ENCODE peak calls at places on chromosome 11, in ten cellular contexts. J is lower lobe of right lung, W is K562, F is GM23338, Z is colonic mucosa, T is endodermal cell, I is brain microvascular endothelial cell, H is fibroblast of lung, R is AG04449, C is hepatocyte. Y is an unnamed sample.

GRCh38 chr11:112761911-112762685 is 199.1 kb upstream of the NCAM1 start:
- DNase-seq in J (no peak), W (no peak), F (no peak), Z (no peak), T (no peak), I (no peak), H (no peak), R (no peak), C (no peak), Y (no peak)

GRCh38 chr11:93622043-93622442 is 39.4 kb upstream of the CEP295 start:
- DNase-seq in J (no peak), W (no peak), F (no peak), Z (peak), T (no peak), I (no peak), H (no peak), R (no peak), C (no peak), Y (no peak)

GRCh38 chr11:67438121-67438902 is 830 bp upstream of the PTPRCAP start:
- DNase-seq in J (no peak), W (no peak), F (no peak), Z (no peak), T (no peak), I (no peak), H (no peak), R (no peak), C (no peak), Y (no peak)

GRCh38 chr11:45071232-45071631 is 75.2 kb upstream of the PRDM11 start:
- DNase-seq in J (no peak), W (no peak), F (no peak), Z (no peak), T (no peak), I (no peak), H (no peak), R (no peak), C (no peak), Y (no peak)

GRCh38 chr11:62001450-62002178 is 34.2 kb upstream of the FTH1 start:
- DNase-seq in J (no peak), W (no peak), F (no peak), Z (peak), T (no peak), I (no peak), H (no peak), R (no peak), C (peak), Y (no peak)

GRCh38 chr11:85896871-85897270 is 41.7 kb downstream of the CCDC83 start:
- DNase-seq in J (no peak), W (no peak), F (no peak), Z (no peak), T (no peak), I (no peak), H (no peak), R (no peak), C (no peak), Y (no peak)

GRCh38 chr11:72229336-72229924 is 4.9 kb downstream of the INPPL1 start:
- DNase-seq in J (no peak), W (peak), F (no peak), Z (no peak), T (peak), I (no peak), H (no peak), R (no peak), C (peak), Y (no peak)

GRCh38 chr11:2797181-2797711 is 88.3 kb downstream of the CDKN1C start:
- DNase-seq in J (peak), W (no peak), F (no peak), Z (no peak), T (peak), I (no peak), H (no peak), R (no peak), C (no peak), Y (no peak)

GRCh38 chr11:84719935-84720577 is 907.1 kb downstream of the DLG2 start:
- DNase-seq in J (peak), W (no peak), F (peak), Z (peak), T (peak), I (no peak), H (no peak), R (no peak), C (peak), Y (no peak)

GRCh38 chr11:2750601-2751522 is 51.1 kb upstream of the KCNQ1OT1 start:
- DNase-seq in J (peak), W (no peak), F (no peak), Z (no peak), T (no peak), I (no peak), H (no peak), R (no peak), C (no peak), Y (no peak)

GRCh38 chr11:92130432-92130831 is 94.2 kb upstream of the FAT3 start:
- DNase-seq in J (no peak), W (no peak), F (no peak), Z (no peak), T (no peak), I (peak), H (peak), R (no peak), C (no peak), Y (no peak)

GRCh38 chr11:24234822-24235508 is 261.9 kb upstream of the LUZP2 start:
- DNase-seq in J (peak), W (no peak), F (peak), Z (peak), T (no peak), I (peak), H (peak), R (no peak), C (peak), Y (no peak)

GRCh38 chr11:103779054-103779453 is 257.4 kb upstream of the DDI1 start:
- DNase-seq in J (no peak), W (no peak), F (no peak), Z (no peak), T (no peak), I (no peak), H (peak), R (no peak), C (no peak), Y (no peak)

GRCh38 chr11:3156661-3157311 is 8.3 kb downstream of the OSBPL5 start:
- DNase-seq in J (peak), W (no peak), F (no peak), Z (no peak), T (no peak), I (no peak), H (no peak), R (no peak), C (no peak), Y (no peak)

GRCh38 chr11:126281666-126282175 is 1.2 kb upstream of the TIRAP start:
- DNase-seq in J (no peak), W (no peak), F (no peak), Z (no peak), T (no peak), I (no peak), H (no peak), R (no peak), C (no peak), Y (no peak)

GRCh38 chr11:8612522-8612921 is 18.5 kb upstream of the STK33 start:
- DNase-seq in J (no peak), W (no peak), F (no peak), Z (no peak), T (peak), I (no peak), H (no peak), R (no peak), C (no peak), Y (no peak)

GRCh38 chr11:2901854-2902783 is 16.5 kb upstream of the CDKN1C start:
- DNase-seq in J (peak), W (peak), F (peak), Z (peak), T (peak), I (peak), H (peak), R (peak), C (peak), Y (peak)

GRCh38 chr11:4038973-4039372 is 55.6 kb upstream of the RRM1 start:
- DNase-seq in J (no peak), W (no peak), F (no peak), Z (no peak), T (no peak), I (peak), H (peak), R (no peak), C (no peak), Y (no peak)

GRCh38 chr11:112042161-112042960 is 17.2 kb downstream of the DLAT start:
- DNase-seq in J (no peak), W (peak), F (no peak), Z (no peak), T (no peak), I (peak), H (peak), R (no peak), C (no peak), Y (no peak)

GRCh38 chr11:119519796-119520195 is 96.8 kb upstream of the THY1 start:
- DNase-seq in J (no peak), W (no peak), F (no peak), Z (no peak), T (no peak), I (no peak), H (no peak), R (no peak), C (no peak), Y (no peak)

GRCh38 chr11:122723576-122723975 is 68.1 kb downstream of the UBASH3B start:
- DNase-seq in J (no peak), W (no peak), F (no peak), Z (no peak), T (no peak), I (peak), H (peak), R (no peak), C (no peak), Y (no peak)

GRCh38 chr11:15109602-15110001 is 5.1 kb upstream of the INSC start:
- DNase-seq in J (no peak), W (no peak), F (no peak), Z (no peak), T (no peak), I (no peak), H (no peak), R (no peak), C (no peak), Y (no peak)

GRCh38 chr11:12110714-12111481 is 508 bp downstream of the MICAL2 start:
- DNase-seq in J (peak), W (no peak), F (peak), Z (peak), T (peak), I (no peak), H (no peak), R (no peak), C (no peak), Y (no peak)

GRCh38 chr11:12841946-12842630 is 167.0 kb upstream of the RASSF10 start:
- DNase-seq in J (no peak), W (peak), F (peak), Z (no peak), T (no peak), I (peak), H (peak), R (no peak), C (peak), Y (no peak)

GRCh38 chr11:119337581-119338317 is 2.9 kb downstream of the C1QTNF5 start:
- DNase-seq in J (peak), W (peak), F (peak), Z (no peak), T (peak), I (no peak), H (peak), R (no peak), C (peak), Y (no peak)

GRCh38 chr11:69574383-69575255 is 66.3 kb upstream of the CCND1 start:
- DNase-seq in J (no peak), W (no peak), F (no peak), Z (no peak), T (no peak), I (no peak), H (no peak), R (no peak), C (no peak), Y (no peak)

GRCh38 chr11:8008212-8008611 is 21.1 kb downstream of the EIF3F start:
- DNase-seq in J (no peak), W (no peak), F (peak), Z (no peak), T (peak), I (no peak), H (no peak), R (no peak), C (no peak), Y (no peak)

GRCh38 chr11:125956371-125956770 is 10.5 kb downstream of the VSIG10L2 start:
- DNase-seq in J (no peak), W (no peak), F (no peak), Z (no peak), T (no peak), I (no peak), H (peak), R (no peak), C (no peak), Y (no peak)

GRCh38 chr11:111846640-111847039 is 24.7 kb downstream of the ALG9 start:
- DNase-seq in J (no peak), W (no peak), F (no peak), Z (no peak), T (peak), I (peak), H (peak), R (no peak), C (peak), Y (no peak)

GRCh38 chr11:114243461-114244372 is 52.5 kb upstream of the NNMT start:
- DNase-seq in J (no peak), W (no peak), F (no peak), Z (no peak), T (no peak), I (no peak), H (no peak), R (no peak), C (no peak), Y (no peak)

GRCh38 chr11:113351490-113351889 is 36.1 kb upstream of the ANKK1 start:
- DNase-seq in J (no peak), W (no peak), F (no peak), Z (no peak), T (no peak), I (no peak), H (no peak), R (no peak), C (peak), Y (no peak)

GRCh38 chr11:68664906-68665305 is 19.4 kb upstream of the GAL start:
- DNase-seq in J (peak), W (no peak), F (no peak), Z (no peak), T (no peak), I (no peak), H (no peak), R (no peak), C (no peak), Y (no peak)

GRCh38 chr11:106228996-106229395 is 151.5 kb downstream of the AASDHPPT start:
- DNase-seq in J (no peak), W (no peak), F (no peak), Z (no peak), T (no peak), I (peak), H (peak), R (no peak), C (peak), Y (no peak)

GRCh38 chr11:13169709-13170108 is 107.9 kb upstream of the BMAL1 start:
- DNase-seq in J (no peak), W (no peak), F (no peak), Z (no peak), T (no peak), I (peak), H (peak), R (peak), C (no peak), Y (peak)

GRCh38 chr11:45929486-45930030 is 7.1 kb downstream of the LARGE2 start:
- DNase-seq in J (no peak), W (no peak), F (no peak), Z (no peak), T (no peak), I (no peak), H (no peak), R (no peak), C (no peak), Y (no peak)

GRCh38 chr11:129681344-129682114 is 134.1 kb upstream of the TMEM45B start:
- DNase-seq in J (no peak), W (no peak), F (no peak), Z (no peak), T (no peak), I (no peak), H (no peak), R (no peak), C (no peak), Y (no peak)

GRCh38 chr11:131491503-131491902 is 121.1 kb downstream of the NTM start:
- DNase-seq in J (no peak), W (no peak), F (no peak), Z (no peak), T (no peak), I (peak), H (peak), R (peak), C (peak), Y (no peak)

GRCh38 chr11:110085255-110085838 is 7.8 kb upstream of the ZC3H12C start:
- DNase-seq in J (no peak), W (no peak), F (no peak), Z (no peak), T (no peak), I (no peak), H (no peak), R (no peak), C (no peak), Y (no peak)

GRCh38 chr11:113014262-113014661 is 53.0 kb downstream of the NCAM1 start:
- DNase-seq in J (no peak), W (no peak), F (no peak), Z (no peak), T (no peak), I (no peak), H (no peak), R (no peak), C (peak), Y (no peak)

GRCh38 chr11:1639666-1640065 is 10.1 kb downstream of the KRTAP5-5 start:
- DNase-seq in J (no peak), W (no peak), F (no peak), Z (no peak), T (no peak), I (no peak), H (no peak), R (no peak), C (no peak), Y (no peak)
- H3K4me3 ChIP-seq in J (no peak), W (no peak), F (no peak), Z (no peak), T (no peak), I (no peak), H (no peak), R (no peak), C (no peak), Y (no peak)

DNA sequence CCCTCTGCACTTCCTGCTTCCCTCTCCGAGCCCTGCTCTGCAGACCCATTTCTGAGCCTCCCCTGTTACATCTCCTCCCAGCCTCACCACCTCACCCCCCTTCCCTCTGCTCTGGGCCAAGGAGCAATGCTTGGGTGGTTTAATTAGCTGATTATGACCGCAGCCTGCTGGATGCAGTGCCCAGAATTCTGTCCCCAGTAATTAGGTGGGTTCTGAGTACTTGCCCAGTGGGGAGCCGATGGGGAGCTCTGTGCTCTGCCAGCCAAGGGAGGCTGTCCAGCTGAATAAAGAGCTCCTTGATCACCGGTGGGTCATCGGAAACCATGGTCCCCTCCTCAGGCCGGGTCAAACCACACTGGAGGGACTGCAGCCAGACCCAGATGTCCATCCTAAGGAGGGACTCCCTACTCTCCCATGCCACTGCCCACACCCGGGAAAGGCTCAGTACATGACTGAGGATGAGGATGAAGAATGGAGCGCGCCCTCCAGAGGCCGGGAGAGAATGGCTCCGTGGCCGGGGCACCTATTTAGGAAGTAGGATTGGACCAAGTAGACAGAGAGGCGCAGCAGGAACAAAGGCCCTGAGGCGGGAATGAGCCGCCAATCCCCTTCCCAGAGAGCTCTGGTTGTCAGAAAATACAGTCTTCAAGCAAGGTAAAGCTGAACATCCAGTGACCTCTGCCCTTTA is 9.1 kb downstream of the ARRB1 start:
- DNase-seq in J (no peak), W (no peak), F (no peak), Z (peak), T (peak), I (no peak), H (no peak), R (no peak), C (no peak), Y (no peak)
- TF ChIP-seq CTCF in J (no peak), W (no peak), F (peak), Z (no peak), T (peak), I (no peak), H (no peak), R (no peak), C (no peak), Y (no peak)

GRCh38 chr11:78139422-78140391 is at the start of gene ALG8:
- DNase-seq in J (peak), W (peak), F (peak), Z (peak), T (peak), I (peak), H (peak), R (peak), C (peak), Y (peak)

GRCh38 chr11:78132475-78132874 is 7.0 kb downstream of the ALG8 start:
- DNase-seq in J (no peak), W (no peak), F (no peak), Z (no peak), T (no peak), I (no peak), H (no peak), R (no peak), C (no peak), Y (no peak)

GRCh38 chr11:78140392-78141077 is 1.1 kb upstream of the ALG8 start:
- DNase-seq in J (no peak), W (peak), F (no peak), Z (no peak), T (no peak), I (no peak), H (no peak), R (no peak), C (no peak), Y (no peak)

GRCh38 chr11:78138694-78139421 is 568 bp downstream of the ALG8 start:
- DNase-seq in J (no peak), W (peak), F (peak), Z (peak), T (peak), I (peak), H (peak), R (no peak), C (peak), Y (no peak)

DNA sequence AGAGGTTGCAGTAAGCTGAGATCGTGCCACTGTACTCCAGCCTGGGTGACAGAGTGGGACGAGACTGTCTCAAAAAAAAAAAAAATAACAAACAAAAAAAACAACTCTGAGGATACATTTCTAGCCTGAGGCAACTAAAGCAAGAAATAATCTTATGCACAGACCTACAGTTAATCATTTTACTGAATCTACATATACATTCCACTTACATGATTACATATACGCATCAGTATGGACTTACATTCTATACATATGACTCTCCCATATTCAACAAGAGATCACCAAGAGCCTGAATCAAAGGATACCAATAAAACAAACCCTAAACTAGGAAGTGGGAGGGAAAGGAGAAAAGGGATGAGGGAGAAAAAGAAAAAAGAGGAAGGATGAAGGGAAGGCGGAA is 1.1 kb downstream of the ALG8 start:
- DNase-seq in J (no peak), W (no peak), F (no peak), Z (no peak), T (no peak), I (no peak), H (no peak), R (no peak), C (no peak), Y (no peak)
- H3K4me3 ChIP-seq in J (peak), W (peak), F (peak), Z (peak), T (peak), I (peak), H (peak), R (no peak), C (no peak), Y (no peak)

GRCh38 chr11:108666373-108666772 is 1.5 kb downstream of the DDX10 start:
- DNase-seq in J (no peak), W (no peak), F (peak), Z (no peak), T (peak), I (no peak), H (peak), R (no peak), C (no peak), Y (no peak)
- TF ChIP-seq CTCF in J (no peak), W (peak), F (peak), Z (no peak), T (peak), I (peak), H (no peak), R (no peak), C (no peak), Y (no peak)

GRCh38 chr11:35619754-35620640 is 1.7 kb downstream of the FJX1 start:
- DNase-seq in J (peak), W (peak), F (peak), Z (no peak), T (peak), I (peak), H (peak), R (no peak), C (peak), Y (no peak)
- H3K4me3 ChIP-seq in J (peak), W (peak), F (peak), Z (peak), T (peak), I (peak), H (peak), R (peak), C (peak), Y (peak)